ENCODE peak calls at places on chromosomes 11 and 22, in six cellular contexts. C, J, V, Q, K and X are unnamed samples.

GRCh38 chr22:20998411-20999336 is 3.2 kb downstream of the THAP7 start:
- DNase-seq in C (peak; percentile 36), J (no peak), V (no peak), Q (no peak), K (no peak), X (no peak)

GRCh38 chr22:16601437-16602223 is 9.0 kb upstream of the CCT8L2 start:
- DNase-seq in C (peak; percentile 17), J (no peak), V (no peak), Q (no peak), K (no peak), X (no peak)

GRCh38 chr22:24440270-24440717 is 12.9 kb downstream of the ADORA2A start:
- DNase-seq in C (no peak), J (no peak), V (no peak), Q (no peak), K (no peak), X (no peak)

GRCh38 chr11:128572965-128573364 is 14.4 kb downstream of the ETS1 start:
- DNase-seq in C (no peak), J (no peak), V (no peak), Q (no peak), K (no peak), X (no peak)

GRCh38 chr11:43732225-43732624 is 51.7 kb downstream of the HSD17B12 start:
- DNase-seq in C (no peak), J (no peak), V (no peak), Q (no peak), K (no peak), X (no peak)

GRCh38 chr11:64876835-64877341 is 1.5 kb downstream of the EHD1 start:
- DNase-seq in C (peak; percentile 54), J (no peak), V (peak; percentile 82), Q (no peak), K (no peak), X (no peak)

GRCh38 chr11:57341250-57341808 is 3.2 kb downstream of the P2RX3 start:
- DNase-seq in C (no peak), J (no peak), V (no peak), Q (no peak), K (no peak), X (no peak)

GRCh38 chr11:121575250-121575962 is 122.6 kb upstream of the SORL1-AS1 start:
- DNase-seq in C (no peak), J (peak; percentile 75), V (peak; percentile 86), Q (no peak), K (no peak), X (no peak)

GRCh38 chr11:6607190-6607635 is 3.6 kb downstream of the ILK start:
- DNase-seq in C (no peak), J (no peak), V (no peak), Q (no peak), K (no peak), X (no peak)

GRCh38 chr11:2539761-2540520 is 95.1 kb downstream of the KCNQ1 start:
- DNase-seq in C (no peak), J (no peak), V (no peak), Q (no peak), K (no peak), X (no peak)

GRCh38 chr11:84899740-84900139 is 727.4 kb downstream of the DLG2 start:
- DNase-seq in C (no peak), J (no peak), V (no peak), Q (no peak), K (no peak), X (no peak)

GRCh38 chr22:24380220-24381218 is 46.9 kb upstream of the ADORA2A start:
- DNase-seq in C (no peak), J (no peak), V (no peak), Q (no peak), K (no peak), X (no peak)

GRCh38 chr22:48599346-48599745 is 1228.3 kb downstream of the BRD1 start:
- DNase-seq in C (no peak), J (no peak), V (no peak), Q (no peak), K (no peak), X (no peak)

GRCh38 chr11:55345306-55345705 is 2.3 kb downstream of the OR4A16 start:
- DNase-seq in C (no peak), J (no peak), V (no peak), Q (no peak), K (no peak), X (no peak)

GRCh38 chr11:19628018-19628417 is 84.6 kb upstream of the NAV2 start:
- DNase-seq in C (peak; percentile 44), J (no peak), V (peak; percentile 40), Q (no peak), K (no peak), X (no peak)

GRCh38 chr11:118620529-118621070 is 13.2 kb downstream of the PHLDB1 start:
- DNase-seq in C (no peak), J (no peak), V (no peak), Q (no peak), K (no peak), X (no peak)

GRCh38 chr11:119100246-119100959 is 1.2 kb downstream of the DPAGT1 start:
- DNase-seq in C (peak; percentile 66), J (no peak), V (peak; percentile 26), Q (no peak), K (no peak), X (no peak)

GRCh38 chr11:68950268-68950667 is 30.5 kb downstream of the MRGPRD start:
- DNase-seq in C (peak; percentile 20), J (no peak), V (no peak), Q (no peak), K (no peak), X (no peak)